ENCODE peak calls at places on chromosomes 16 and 17, in six cellular contexts. One of them, this sample, is unnamed.

GRCh38 chr16:19555938-19556778 is 655 bp downstream of the VPS35L start:
- DNase-seq in lower leg skin: no peak
- DNase-seq in PC-3: peak
- DNase-seq in WTC11: peak
- DNase-seq in GM13976: peak
- DNase-seq in thoracic aorta: no peak
- DNase-seq in this sample: no peak

GRCh38 chr16:81266680-81267095 is 28.2 kb downstream of the BCO1 start:
- DNase-seq in thoracic aorta: no peak
- DNase-seq in lower leg skin: no peak
- DNase-seq in WTC11: no peak
- DNase-seq in PC-3: peak
- DNase-seq in GM13976: no peak
- DNase-seq in this sample: no peak

GRCh38 chr17:75447951-75448856 is 8.2 kb upstream of the TMEM94 start:
- DNase-seq in lower leg skin: no peak
- DNase-seq in PC-3: no peak
- DNase-seq in WTC11: no peak
- DNase-seq in thoracic aorta: no peak
- DNase-seq in GM13976: no peak
- DNase-seq in this sample: no peak

GRCh38 chr17:18191071-18191667 is 7.5 kb downstream of the ALKBH5 start:
- DNase-seq in thoracic aorta: peak
- DNase-seq in GM13976: no peak
- DNase-seq in WTC11: no peak
- DNase-seq in lower leg skin: no peak
- DNase-seq in PC-3: no peak
- DNase-seq in this sample: no peak

GRCh38 chr17:69173118-69173517 is 31.4 kb upstream of the ABCA6 start:
- DNase-seq in thoracic aorta: no peak
- DNase-seq in GM13976: no peak
- DNase-seq in WTC11: no peak
- DNase-seq in PC-3: no peak
- DNase-seq in lower leg skin: no peak
- DNase-seq in this sample: no peak

GRCh38 chr17:55172612-55173011 is 92.1 kb upstream of the HLF start:
- DNase-seq in thoracic aorta: no peak
- DNase-seq in GM13976: no peak
- DNase-seq in PC-3: no peak
- DNase-seq in WTC11: no peak
- DNase-seq in lower leg skin: no peak
- DNase-seq in this sample: no peak

GRCh38 chr16:682493-683395 is 1.4 kb downstream of the JMJD8 start:
- DNase-seq in lower leg skin: no peak
- DNase-seq in WTC11: no peak
- DNase-seq in PC-3: no peak
- DNase-seq in thoracic aorta: no peak
- DNase-seq in GM13976: no peak
- DNase-seq in this sample: no peak

GRCh38 chr16:10040136-10041080 is 141.8 kb downstream of the GRIN2A start:
- DNase-seq in lower leg skin: no peak
- DNase-seq in GM13976: no peak
- DNase-seq in PC-3: no peak
- DNase-seq in WTC11: peak
- DNase-seq in thoracic aorta: no peak
- DNase-seq in this sample: no peak

GRCh38 chr17:46063239-46063638 is 64.2 kb downstream of the STH start:
- DNase-seq in GM13976: no peak
- DNase-seq in PC-3: peak
- DNase-seq in WTC11: no peak
- DNase-seq in thoracic aorta: no peak
- DNase-seq in lower leg skin: no peak
- DNase-seq in this sample: no peak

GRCh38 chr17:7215652-7216139 is 3.9 kb downstream of the DLG4 start:
- DNase-seq in GM13976: no peak
- DNase-seq in WTC11: no peak
- DNase-seq in PC-3: no peak
- DNase-seq in lower leg skin: no peak
- DNase-seq in thoracic aorta: no peak
- DNase-seq in this sample: no peak

GRCh38 chr16:4386452-4386813 is 14.8 kb downstream of the VASN start:
- DNase-seq in WTC11: no peak
- DNase-seq in GM13976: no peak
- DNase-seq in thoracic aorta: no peak
- DNase-seq in lower leg skin: no peak
- DNase-seq in PC-3: no peak
- DNase-seq in this sample: peak

GRCh38 chr17:69423450-69423849 is 9.0 kb downstream of the MAP2K6 start:
- DNase-seq in thoracic aorta: no peak
- DNase-seq in WTC11: no peak
- DNase-seq in GM13976: no peak
- DNase-seq in PC-3: no peak
- DNase-seq in lower leg skin: no peak
- DNase-seq in this sample: no peak

GRCh38 chr17:74852237-74853047 is 7.2 kb downstream of the GRIN2C start:
- DNase-seq in GM13976: peak
- DNase-seq in thoracic aorta: no peak
- DNase-seq in PC-3: no peak
- DNase-seq in WTC11: peak
- DNase-seq in lower leg skin: no peak
- DNase-seq in this sample: no peak

GRCh38 chr17:31538080-31538762 is 146.7 kb downstream of the RAB11FIP4 start:
- DNase-seq in GM13976: peak
- DNase-seq in WTC11: no peak
- DNase-seq in lower leg skin: no peak
- DNase-seq in thoracic aorta: no peak
- DNase-seq in PC-3: no peak
- DNase-seq in this sample: no peak

GRCh38 chr16:87231911-87232310 is 85.3 kb downstream of the C16orf95 start:
- DNase-seq in thoracic aorta: no peak
- DNase-seq in PC-3: no peak
- DNase-seq in WTC11: no peak
- DNase-seq in GM13976: no peak
- DNase-seq in lower leg skin: no peak
- DNase-seq in this sample: no peak

GRCh38 chr16:85252461-85252860 is 140.2 kb upstream of the CIBAR2 start:
- DNase-seq in WTC11: no peak
- DNase-seq in PC-3: no peak
- DNase-seq in thoracic aorta: no peak
- DNase-seq in lower leg skin: no peak
- DNase-seq in GM13976: peak
- DNase-seq in this sample: no peak

GRCh38 chr17:51853857-51854256 is 304.7 kb downstream of the CA10 start:
- DNase-seq in PC-3: peak
- DNase-seq in GM13976: no peak
- DNase-seq in lower leg skin: no peak
- DNase-seq in WTC11: no peak
- DNase-seq in thoracic aorta: no peak
- DNase-seq in this sample: no peak

GRCh38 chr16:84314373-84314772 is 19.7 kb downstream of the WFDC1 start:
- DNase-seq in lower leg skin: no peak
- DNase-seq in PC-3: no peak
- DNase-seq in GM13976: no peak
- DNase-seq in thoracic aorta: no peak
- DNase-seq in WTC11: no peak
- DNase-seq in this sample: no peak

GRCh38 chr17:62998665-62999393 is 32.8 kb downstream of the TANC2 start:
- DNase-seq in WTC11: no peak
- DNase-seq in thoracic aorta: no peak
- DNase-seq in lower leg skin: no peak
- DNase-seq in GM13976: no peak
- DNase-seq in PC-3: peak
- DNase-seq in this sample: no peak

GRCh38 chr17:48505788-48506187 is 25.0 kb downstream of the HOXB1 start:
- DNase-seq in thoracic aorta: no peak
- DNase-seq in GM13976: peak
- DNase-seq in PC-3: peak
- DNase-seq in WTC11: no peak
- DNase-seq in lower leg skin: no peak
- DNase-seq in this sample: no peak

GRCh38 chr16:87878704-87879103 is 9.4 kb upstream of the SLC7A5 start:
- DNase-seq in thoracic aorta: no peak
- DNase-seq in lower leg skin: no peak
- DNase-seq in GM13976: no peak
- DNase-seq in PC-3: no peak
- DNase-seq in WTC11: no peak
- DNase-seq in this sample: no peak

GRCh38 chr17:16417896-16418683 is 2.7 kb downstream of the TRPV2 start:
- DNase-seq in WTC11: no peak
- DNase-seq in PC-3: peak
- DNase-seq in lower leg skin: no peak
- DNase-seq in thoracic aorta: no peak
- DNase-seq in GM13976: peak
- DNase-seq in this sample: no peak

DNA sequence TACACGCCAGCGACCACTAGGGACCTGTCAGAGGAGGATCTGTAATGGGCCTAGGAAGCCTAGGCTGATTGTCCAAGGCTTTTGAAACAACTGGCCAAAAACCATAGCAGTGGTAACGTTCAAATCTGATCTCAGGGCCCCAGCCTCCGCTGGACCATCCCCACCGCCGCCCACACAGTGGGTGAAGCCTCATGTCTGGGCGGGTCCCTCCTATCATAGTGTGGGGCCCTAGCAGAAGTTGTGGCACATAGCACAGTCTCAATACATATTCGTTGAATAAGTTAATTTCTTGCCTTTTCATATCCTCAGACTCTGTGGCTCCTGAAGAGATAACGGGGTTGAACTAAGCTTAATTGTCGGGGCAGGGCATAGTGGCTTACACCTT is 818 bp downstream of the DPH1 start:
- DNase-seq in WTC11: peak
- DNase-seq in lower leg skin: no peak
- DNase-seq in thoracic aorta: no peak
- DNase-seq in PC-3: no peak
- DNase-seq in GM13976: no peak
- DNase-seq in this sample: no peak
- TF ChIP-seq CTCF in WTC11: no peak
- TF ChIP-seq CTCF in lower leg skin: no peak
- TF ChIP-seq CTCF in thoracic aorta: peak
- TF ChIP-seq CTCF in PC-3: peak
- TF ChIP-seq CTCF in GM13976: peak
- TF ChIP-seq CTCF in this sample: no peak

GRCh38 chr16:83244057-83244456 is 563.7 kb upstream of the HSBP1 start:
- DNase-seq in WTC11: no peak
- DNase-seq in GM13976: no peak
- DNase-seq in lower leg skin: no peak
- DNase-seq in PC-3: no peak
- DNase-seq in thoracic aorta: no peak
- DNase-seq in this sample: no peak

GRCh38 chr16:83247767-83248372 is 559.9 kb upstream of the HSBP1 start:
- DNase-seq in WTC11: no peak
- DNase-seq in lower leg skin: no peak
- DNase-seq in PC-3: no peak
- DNase-seq in GM13976: no peak
- DNase-seq in thoracic aorta: no peak
- DNase-seq in this sample: no peak

GRCh38 chr16:83248735-83249469 is 558.9 kb upstream of the HSBP1 start:
- DNase-seq in GM13976: no peak
- DNase-seq in lower leg skin: no peak
- DNase-seq in thoracic aorta: no peak
- DNase-seq in PC-3: no peak
- DNase-seq in WTC11: no peak
- DNase-seq in this sample: no peak

DNA sequence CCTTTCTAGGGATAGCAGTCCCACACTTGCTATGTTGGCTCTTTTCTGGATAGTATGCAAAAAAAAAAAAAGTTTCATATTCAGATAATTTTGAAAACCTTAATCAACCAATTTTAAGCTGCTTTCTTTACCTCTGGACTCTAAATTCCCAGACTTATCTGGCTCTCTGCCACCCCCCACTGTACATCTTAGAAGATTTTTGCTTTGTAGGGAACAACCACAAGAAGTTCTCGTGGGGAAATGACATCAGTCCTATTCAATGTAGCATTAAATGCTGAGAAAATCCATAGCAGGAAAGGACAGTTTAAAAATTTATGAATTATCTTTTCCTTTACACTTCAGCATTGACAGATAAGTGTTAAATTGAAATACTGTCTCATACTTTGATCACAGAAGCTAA is 562.7 kb upstream of the HSBP1 start:
- DNase-seq in WTC11: no peak
- DNase-seq in thoracic aorta: no peak
- DNase-seq in lower leg skin: no peak
- DNase-seq in GM13976: no peak
- DNase-seq in PC-3: no peak
- DNase-seq in this sample: no peak
- TF ChIP-seq CTCF in WTC11: no peak
- TF ChIP-seq CTCF in thoracic aorta: no peak
- TF ChIP-seq CTCF in lower leg skin: no peak
- TF ChIP-seq CTCF in GM13976: no peak
- TF ChIP-seq CTCF in PC-3: no peak
- TF ChIP-seq CTCF in this sample: no peak

DNA sequence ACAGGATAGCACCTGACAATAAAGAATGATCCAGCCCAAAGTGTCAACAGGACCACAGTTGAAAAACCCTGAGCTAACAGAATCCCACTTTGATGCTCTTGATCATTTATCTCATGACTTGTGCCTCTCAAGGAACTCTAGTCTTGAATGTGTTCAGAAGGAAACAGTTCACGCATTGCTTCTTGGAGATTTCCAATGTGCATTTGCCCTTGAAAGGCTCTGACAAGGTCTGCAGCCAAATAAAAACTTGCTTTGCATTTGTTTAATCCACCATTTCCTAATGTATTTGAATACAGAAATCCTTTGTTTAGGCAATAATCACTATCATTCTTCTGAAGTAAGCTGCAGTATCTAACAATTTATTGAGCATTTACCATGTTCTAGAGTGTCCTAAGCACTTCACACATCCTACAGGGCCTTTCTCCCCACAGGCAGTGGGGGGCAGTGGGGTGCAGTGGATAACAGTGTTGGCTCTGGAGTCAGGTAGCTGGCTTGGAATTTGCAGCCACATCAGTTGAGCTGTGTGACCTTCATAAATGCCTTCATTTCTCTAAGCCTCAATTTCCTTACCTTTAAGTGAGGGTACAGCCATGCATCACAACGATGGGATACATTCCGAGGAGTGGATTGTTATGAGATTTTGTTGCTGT is 239.7 kb downstream of the XYLT1 start:
- DNase-seq in PC-3: no peak
- DNase-seq in WTC11: no peak
- DNase-seq in thoracic aorta: no peak
- DNase-seq in lower leg skin: no peak
- DNase-seq in GM13976: no peak
- DNase-seq in this sample: no peak
- TF ChIP-seq CTCF in PC-3: no peak
- TF ChIP-seq CTCF in WTC11: no peak
- TF ChIP-seq CTCF in thoracic aorta: no peak
- TF ChIP-seq CTCF in lower leg skin: no peak
- TF ChIP-seq CTCF in GM13976: no peak
- TF ChIP-seq CTCF in this sample: no peak

DNA sequence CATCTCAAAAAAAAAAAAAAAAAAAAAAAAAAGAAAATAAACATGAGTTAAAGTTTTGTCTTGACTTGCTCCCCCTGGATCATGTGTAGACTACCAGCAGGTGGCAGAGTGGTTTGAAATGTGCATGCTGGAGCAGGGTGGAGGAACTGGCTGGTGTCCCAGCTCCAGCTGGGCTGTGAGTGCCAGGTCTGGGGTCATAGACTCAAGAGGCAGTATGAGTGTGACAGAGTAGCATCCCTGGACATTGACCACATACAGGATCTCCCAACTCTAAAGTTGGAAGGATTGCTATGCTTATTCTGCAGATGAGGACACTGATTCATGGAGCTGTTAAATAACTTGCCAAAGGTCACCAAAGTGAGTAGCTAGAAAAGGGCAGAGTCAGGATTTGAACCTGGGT is 198.0 kb upstream of the MPHOSPH6 start:
- DNase-seq in lower leg skin: no peak
- DNase-seq in WTC11: peak
- DNase-seq in GM13976: peak
- DNase-seq in thoracic aorta: no peak
- DNase-seq in PC-3: peak
- DNase-seq in this sample: no peak
- TF ChIP-seq CTCF in lower leg skin: no peak
- TF ChIP-seq CTCF in WTC11: no peak
- TF ChIP-seq CTCF in GM13976: no peak
- TF ChIP-seq CTCF in thoracic aorta: peak
- TF ChIP-seq CTCF in PC-3: peak
- TF ChIP-seq CTCF in this sample: no peak